ENCODE peak calls at places on chromosomes 6 and 20, in eight cellular contexts. N is body of pancreas, M is aorta, I is breast epithelium, Z is kidney epithelial cell, F is Peyer's patch, G is cardiac muscle cell, W is stomach. E is an unnamed sample.

GRCh38 chr6:166900956-166901607 is 55.3 kb downstream of the RNASET2 start:
- DNase-seq in N (no peak), M (no peak), I (no peak), Z (no peak), F (no peak), G (no peak), W (no peak), E (no peak)

GRCh38 chr6:36679043-36679821 is 718 bp downstream of the CDKN1A start:
- DNase-seq in N (peak; percentile 86), M (peak; percentile 85), I (peak; percentile 68), Z (no peak), F (peak; percentile 30), G (peak; percentile 51), W (peak; percentile 78), E (peak; percentile 69)

GRCh38 chr6:52994789-52995078 is 350 bp downstream of the GSTA4 start:
- DNase-seq in N (peak; percentile 20), M (peak; percentile 59), I (no peak), Z (no peak), F (peak; percentile 32), G (peak; percentile 58), W (peak; percentile 33), E (peak; percentile 34)

GRCh38 chr6:149935246-149935645 is 6.6 kb upstream of the ULBP2 start:
- DNase-seq in N (no peak), M (no peak), I (no peak), Z (no peak), F (no peak), G (no peak), W (no peak), E (no peak)

GRCh38 chr6:142796571-142796970 is 148.4 kb downstream of the HIVEP2 start:
- DNase-seq in N (peak; percentile 28), M (no peak), I (no peak), Z (no peak), F (no peak), G (peak; percentile 49), W (no peak), E (no peak)

GRCh38 chr20:62269378-62269777 is 31.1 kb downstream of the OSBPL2 start:
- DNase-seq in N (no peak), M (no peak), I (no peak), Z (no peak), F (no peak), G (no peak), W (no peak), E (no peak)

GRCh38 chr6:169251822-169252804 is 1.5 kb downstream of the THBS2 start:
- DNase-seq in N (no peak), M (peak; percentile 47), I (no peak), Z (no peak), F (no peak), G (no peak), W (peak; percentile 17), E (no peak)

GRCh38 chr6:28940859-28941680 is 17.3 kb upstream of the TRIM27 start:
- DNase-seq in N (peak; percentile 79), M (peak; percentile 76), I (no peak), Z (no peak), F (peak; percentile 63), G (peak; percentile 78), W (peak; percentile 57), E (peak; percentile 78)

GRCh38 chr6:48628316-48628715 is 517.3 kb upstream of the PTCHD4 start:
- DNase-seq in N (no peak), M (no peak), I (no peak), Z (no peak), F (no peak), G (peak; percentile 0), W (no peak), E (no peak)

GRCh38 chr6:166763606-166764472 is 136.8 kb upstream of the RPS6KA2 start:
- DNase-seq in N (no peak), M (no peak), I (no peak), Z (no peak), F (peak; percentile 3), G (no peak), W (peak; percentile 24), E (no peak)

GRCh38 chr20:59081036-59081435 is 38.5 kb upstream of the PRELID3B start:
- DNase-seq in N (no peak), M (no peak), I (no peak), Z (no peak), F (no peak), G (no peak), W (no peak), E (no peak)

GRCh38 chr20:5973172-5973571 is 22.7 kb downstream of the MCM8 start:
- DNase-seq in N (no peak), M (no peak), I (no peak), Z (peak; percentile 92), F (no peak), G (no peak), W (no peak), E (no peak)

GRCh38 chr6:110662468-110663211 is 152.6 kb downstream of the CDK19 start:
- DNase-seq in N (no peak), M (no peak), I (no peak), Z (no peak), F (no peak), G (no peak), W (no peak), E (no peak)

GRCh38 chr6:24935753-24936152 is at the start of gene RIPOR2:
- DNase-seq in N (peak; percentile 28), M (peak; percentile 62), I (no peak), Z (no peak), F (peak; percentile 83), G (peak; percentile 22), W (peak; percentile 56), E (peak; percentile 47)

GRCh38 chr20:52219441-52219840 is 27.9 kb upstream of the ZFP64 start:
- DNase-seq in N (no peak), M (no peak), I (no peak), Z (no peak), F (no peak), G (no peak), W (peak; percentile 31), E (no peak)

GRCh38 chr6:144149894-144150672 is at the start of gene STX11:
- DNase-seq in N (peak; percentile 56), M (peak; percentile 83), I (peak; percentile 54), Z (no peak), F (peak; percentile 41), G (peak; percentile 71), W (peak; percentile 67), E (peak; percentile 76)
- H3K27me3 ChIP-seq in N (no peaks in the 10 kb centered on the region), M (no peaks in the 10 kb centered on the region), I (no peaks in the 10 kb centered on the region), Z (peaks cover 7% of the 10 kb centered on the region), F (no peaks in the 10 kb centered on the region), G (peaks cover 52% of the 10 kb centered on the region), W (peaks cover 10% of the 10 kb centered on the region), E (peaks cover 25% of the 10 kb centered on the region)

DNA sequence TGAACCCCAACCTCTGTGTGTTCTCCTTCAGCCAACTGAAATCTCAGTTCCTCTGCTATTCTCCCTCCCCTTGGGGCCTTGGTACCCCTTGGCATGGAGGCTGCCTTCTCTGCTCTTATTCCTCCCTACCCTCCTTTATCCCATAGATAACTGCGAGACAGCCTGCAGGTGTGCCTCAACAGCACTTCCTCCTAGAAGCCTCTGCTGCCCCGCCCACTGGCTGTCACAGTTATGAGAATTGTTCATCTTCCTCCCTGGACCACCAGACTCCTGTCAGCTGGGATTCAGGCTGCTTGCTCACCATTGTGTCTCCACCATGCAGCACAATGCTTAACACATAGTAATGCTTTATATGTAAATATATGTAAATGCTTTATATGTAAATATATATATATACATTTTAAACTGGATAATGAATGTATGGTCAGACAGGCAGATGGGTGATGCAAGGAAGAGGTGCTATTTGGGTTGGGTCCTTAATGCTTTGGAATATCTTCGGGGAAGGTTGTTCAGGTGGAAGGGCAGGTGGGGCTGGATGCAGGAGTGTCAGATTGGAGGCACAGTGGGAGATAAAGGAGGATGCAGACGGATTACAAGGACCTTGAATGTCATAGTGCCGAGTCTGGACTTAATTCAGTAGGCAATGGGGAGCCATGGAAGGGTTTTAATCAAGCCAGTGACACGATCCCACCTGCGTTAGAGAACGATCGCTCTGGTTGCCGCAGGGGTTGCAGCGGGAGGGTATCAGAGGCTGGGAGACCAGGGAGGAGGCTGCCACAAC is 4.9 kb downstream of the CDH22 start:
- DNase-seq in N (no peak), M (no peak), I (no peak), Z (no peak), F (no peak), G (no peak), W (no peak), E (no peak)
- H3K27me3 ChIP-seq in N (no peaks in the 10 kb centered on the region), M (no peaks in the 10 kb centered on the region), I (peaks cover 2% of the 10 kb centered on the region), Z (peaks cover 32% of the 10 kb centered on the region), F (peaks cover 17% of the 10 kb centered on the region), G (peaks cover 56% of the 10 kb centered on the region), W (peaks cover 28% of the 10 kb centered on the region), E (peaks cover 71% of the 10 kb centered on the region)

DNA sequence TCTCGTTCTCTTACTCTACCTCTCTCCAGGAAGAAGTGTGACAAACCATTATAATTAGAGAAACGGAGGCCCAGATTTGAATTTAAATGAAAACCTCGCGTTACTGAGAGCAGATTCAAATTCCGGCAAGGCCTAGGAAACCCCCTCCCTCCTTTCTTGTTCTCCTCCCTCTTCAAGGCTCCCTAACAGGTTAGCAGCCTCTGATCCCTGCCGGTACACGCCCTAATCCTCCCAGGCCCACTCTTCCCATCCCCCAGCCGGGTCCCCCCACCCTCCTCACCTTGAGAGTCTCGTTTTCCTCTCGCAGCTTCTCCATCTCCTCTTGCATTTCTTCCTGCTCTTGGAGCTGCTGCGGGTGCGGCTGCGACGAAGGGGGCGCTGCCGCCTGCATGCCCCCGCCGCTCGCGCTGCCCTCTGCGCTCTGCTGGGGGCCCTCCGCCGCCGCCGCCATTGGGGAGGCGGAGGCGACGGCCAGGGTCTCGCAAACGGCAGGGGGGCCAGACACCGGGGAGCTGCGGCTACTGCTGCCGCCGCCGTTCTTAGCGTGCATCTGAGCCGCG is 3.8 kb downstream of the MTCL3 start:
- DNase-seq in N (no peak), M (no peak), I (no peak), Z (no peak), F (peak; percentile 23), G (peak; percentile 64), W (no peak), E (no peak)
- H3K27me3 ChIP-seq in N (no peaks in the 10 kb centered on the region), M (no peaks in the 10 kb centered on the region), I (no peaks in the 10 kb centered on the region), Z (no peaks in the 10 kb centered on the region), F (peaks cover 8% of the 10 kb centered on the region), G (peaks cover 51% of the 10 kb centered on the region), W (peaks cover 59% of the 10 kb centered on the region), E (peaks cover 76% of the 10 kb centered on the region)

DNA sequence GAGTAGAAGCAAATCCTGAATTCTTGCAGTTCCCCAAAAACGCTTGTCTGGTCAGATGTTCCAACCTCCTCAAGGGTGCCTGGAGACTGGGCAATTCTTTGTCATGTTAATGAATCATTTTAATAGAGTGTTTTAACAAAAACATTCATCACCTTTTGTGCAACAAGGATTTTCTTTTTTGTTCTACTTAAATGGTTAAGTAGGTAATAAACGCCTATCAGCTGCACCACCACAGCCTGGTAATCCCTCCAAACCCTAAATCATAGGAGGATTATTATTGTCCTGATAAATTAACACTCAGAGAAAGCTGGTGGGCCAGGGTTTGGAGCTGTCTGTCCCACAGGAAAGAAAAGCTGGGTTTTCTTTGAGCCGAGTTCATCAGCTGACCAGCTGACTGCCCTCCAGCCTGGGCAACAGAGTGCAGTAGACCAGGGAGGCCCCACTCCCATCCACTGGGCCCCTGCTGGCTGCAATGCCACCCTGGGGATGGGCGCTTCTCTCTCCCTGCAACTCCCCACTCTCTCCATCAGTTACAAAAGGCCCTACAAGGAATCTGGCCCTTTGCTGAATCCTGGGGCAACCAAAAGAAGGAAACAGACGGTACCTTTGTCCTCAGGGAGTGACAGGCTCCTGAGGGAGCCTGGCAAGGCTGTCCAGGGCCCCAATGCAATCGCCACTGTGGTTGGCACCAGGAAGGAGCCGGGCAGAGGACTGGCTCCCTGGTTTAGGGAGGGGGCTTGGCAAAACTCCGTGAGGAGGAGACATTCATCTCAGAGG is 23.1 kb upstream of the BMP7 start:
- DNase-seq in N (no peak), M (no peak), I (no peak), Z (no peak), F (no peak), G (no peak), W (no peak), E (no peak)
- H3K27me3 ChIP-seq in N (no peaks in the 10 kb centered on the region), M (no peaks in the 10 kb centered on the region), I (no peaks in the 10 kb centered on the region), Z (peaks cover 44% of the 10 kb centered on the region), F (no peaks in the 10 kb centered on the region), G (no peaks in the 10 kb centered on the region), W (peaks cover 50% of the 10 kb centered on the region), E (peaks cover 9% of the 10 kb centered on the region)

E was measured in transverse colon.